ENCODE peak calls at places on chromosomes 4 and X, in four cellular contexts. F is AG04450; K is AG08395; J is stimulated activated CD4-positive, alpha-beta T cell treated with anti-CD3 and anti-CD28 coated beads, Interleukin-4, amount 100 ng/mL, for 48 hours. W is an unnamed sample.

GRCh38 chr4:5374994-5375393 is 323.7 kb downstream of the STK32B start:
- DNase-seq in K (no peak), J (no peak), F (no peak), W (no peak)

GRCh38 chr4:89897867-89898266 is 3.2 kb downstream of the MMRN1 start:
- DNase-seq in J (no peak), K (no peak), F (no peak), W (no peak)

GRCh38 chrX:129954804-129955203 is 27.6 kb upstream of the BCORL1 start:
- DNase-seq in F (no peak), K (no peak), J (no peak), W (no peak)

GRCh38 chrX:1448793-1449580 is 3.7 kb downstream of the ASMTL start:
- DNase-seq in K (no peak), J (no peak), F (no peak), W (no peak)

GRCh38 chr4:138898282-138898681 is 117.3 kb upstream of the NOCT start:
- DNase-seq in K (peak; percentile 38), F (no peak), J (no peak), W (no peak)

GRCh38 chrX:113634565-113634964 is 793.9 kb upstream of the AMOT start:
- DNase-seq in F (no peak), K (no peak), J (no peak), W (no peak)

GRCh38 chr4:174627473-174627872 is 105.2 kb upstream of the HPGD start:
- DNase-seq in F (no peak), J (no peak), K (no peak), W (no peak)

GRCh38 chr4:169115897-169116254 is 105.8 kb upstream of the CBR4 start:
- DNase-seq in J (no peak), K (peak; percentile 85), F (peak; percentile 89), W (peak; percentile 94)

GRCh38 chr4:27368781-27369180 is 508.1 kb downstream of the STIM2 start:
- DNase-seq in K (no peak), J (no peak), F (no peak), W (no peak)

GRCh38 chrX:114338870-114339269 is 245.0 kb upstream of the HTR2C start:
- DNase-seq in J (no peak), K (no peak), F (no peak), W (no peak)

GRCh38 chrX:124726881-124727280 is 380.5 kb downstream of the SH2D1A start:
- DNase-seq in F (no peak), K (no peak), J (no peak), W (no peak)

GRCh38 chrX:124346064-124346876 is at the start of gene SH2D1A:
- DNase-seq in J (no peak), K (no peak), F (no peak), W (no peak)

GRCh38 chr4:181078236-181078635 is 1165.0 kb upstream of the TENM3 start:
- DNase-seq in J (no peak), K (no peak), F (no peak), W (no peak)